ENCODE peak calls at places on chromosome 22, in ten cellular contexts. One of them, this sample, is unnamed.
A peak's percentile ranks its signal among the peaks of the same experiment; 100 is the strongest.

GRCh38 chr22:25712661-25713400 is 29.2 kb upstream of the MYO18B start:
- DNase-seq in effector memory CD4-positive, alpha-beta T cell: no peak
- DNase-seq in heart right ventricle: no peak
- DNase-seq in neuronal stem cell: no peak
- DNase-seq in upper lobe of right lung: no peak
- DNase-seq in tibial artery: no peak
- DNase-seq in stomach: no peak
- DNase-seq in pancreas: no peak
- DNase-seq in A673: no peak
- DNase-seq in heart left ventricle: no peak
- DNase-seq in this sample: no peak

GRCh38 chr22:23166841-23167610 is 13.3 kb upstream of the BCR start:
- DNase-seq in effector memory CD4-positive, alpha-beta T cell: no peak
- DNase-seq in heart right ventricle: no peak
- DNase-seq in neuronal stem cell: no peak
- DNase-seq in upper lobe of right lung: no peak
- DNase-seq in tibial artery: no peak
- DNase-seq in stomach: no peak
- DNase-seq in pancreas: no peak
- DNase-seq in A673: no peak
- DNase-seq in heart left ventricle: no peak
- DNase-seq in this sample: no peak

GRCh38 chr22:37169412-37169811 is 18.6 kb downstream of the C1QTNF6 start:
- DNase-seq in effector memory CD4-positive, alpha-beta T cell: no peak
- DNase-seq in heart right ventricle: no peak
- DNase-seq in neuronal stem cell: no peak
- DNase-seq in upper lobe of right lung: no peak
- DNase-seq in tibial artery: peak; percentile 49
- DNase-seq in stomach: no peak
- DNase-seq in pancreas: no peak
- DNase-seq in A673: no peak
- DNase-seq in heart left ventricle: peak; percentile 6
- DNase-seq in this sample: peak; percentile 13

GRCh38 chr22:19195796-19196731 is 17.5 kb upstream of the SLC25A1 start:
- DNase-seq in effector memory CD4-positive, alpha-beta T cell: no peak
- DNase-seq in heart right ventricle: no peak
- DNase-seq in neuronal stem cell: no peak
- DNase-seq in upper lobe of right lung: no peak
- DNase-seq in tibial artery: no peak
- DNase-seq in stomach: no peak
- DNase-seq in pancreas: no peak
- DNase-seq in A673: no peak
- DNase-seq in heart left ventricle: no peak
- DNase-seq in this sample: no peak

GRCh38 chr22:20587206-20587958 is 80.0 kb downstream of the MED15 start:
- DNase-seq in effector memory CD4-positive, alpha-beta T cell: no peak
- DNase-seq in heart right ventricle: no peak
- DNase-seq in neuronal stem cell: no peak
- DNase-seq in upper lobe of right lung: no peak
- DNase-seq in tibial artery: no peak
- DNase-seq in stomach: no peak
- DNase-seq in pancreas: no peak
- DNase-seq in A673: no peak
- DNase-seq in heart left ventricle: no peak
- DNase-seq in this sample: no peak

GRCh38 chr22:17984114-17984513 is 40.2 kb downstream of the MICAL3 start:
- DNase-seq in effector memory CD4-positive, alpha-beta T cell: no peak
- DNase-seq in heart right ventricle: no peak
- DNase-seq in neuronal stem cell: no peak
- DNase-seq in upper lobe of right lung: no peak
- DNase-seq in tibial artery: no peak
- DNase-seq in stomach: no peak
- DNase-seq in pancreas: no peak
- DNase-seq in A673: no peak
- DNase-seq in heart left ventricle: no peak
- DNase-seq in this sample: no peak

GRCh38 chr22:37228106-37229011 is 15.7 kb downstream of the RAC2 start:
- DNase-seq in effector memory CD4-positive, alpha-beta T cell: no peak
- DNase-seq in heart right ventricle: peak; percentile 20
- DNase-seq in neuronal stem cell: no peak
- DNase-seq in upper lobe of right lung: no peak
- DNase-seq in tibial artery: no peak
- DNase-seq in stomach: no peak
- DNase-seq in pancreas: no peak
- DNase-seq in A673: no peak
- DNase-seq in heart left ventricle: peak; percentile 42
- DNase-seq in this sample: peak; percentile 86

GRCh38 chr22:39984006-39984405 is 10.7 kb upstream of the FAM83F start:
- DNase-seq in effector memory CD4-positive, alpha-beta T cell: no peak
- DNase-seq in heart right ventricle: no peak
- DNase-seq in neuronal stem cell: no peak
- DNase-seq in upper lobe of right lung: peak; percentile 6
- DNase-seq in tibial artery: no peak
- DNase-seq in stomach: no peak
- DNase-seq in pancreas: no peak
- DNase-seq in A673: no peak
- DNase-seq in heart left ventricle: no peak
- DNase-seq in this sample: no peak

GRCh38 chr22:38172016-38172431 is 9.6 kb downstream of the PLA2G6 start:
- DNase-seq in effector memory CD4-positive, alpha-beta T cell: no peak
- DNase-seq in heart right ventricle: no peak
- DNase-seq in neuronal stem cell: no peak
- DNase-seq in upper lobe of right lung: no peak
- DNase-seq in tibial artery: peak; percentile 32
- DNase-seq in stomach: no peak
- DNase-seq in pancreas: no peak
- DNase-seq in A673: no peak
- DNase-seq in heart left ventricle: no peak
- DNase-seq in this sample: no peak

GRCh38 chr22:35783943-35784614 is 66.4 kb downstream of the APOL5 start:
- DNase-seq in effector memory CD4-positive, alpha-beta T cell: no peak
- DNase-seq in heart right ventricle: no peak
- DNase-seq in neuronal stem cell: no peak
- DNase-seq in upper lobe of right lung: no peak
- DNase-seq in tibial artery: no peak
- DNase-seq in stomach: no peak
- DNase-seq in pancreas: no peak
- DNase-seq in A673: no peak
- DNase-seq in heart left ventricle: no peak
- DNase-seq in this sample: no peak

GRCh38 chr22:40631925-40632324 is 4.6 kb downstream of the MRTFA start:
- DNase-seq in effector memory CD4-positive, alpha-beta T cell: no peak
- DNase-seq in heart right ventricle: no peak
- DNase-seq in neuronal stem cell: no peak
- DNase-seq in upper lobe of right lung: no peak
- DNase-seq in tibial artery: peak; percentile 13
- DNase-seq in stomach: no peak
- DNase-seq in pancreas: no peak
- DNase-seq in A673: no peak
- DNase-seq in heart left ventricle: no peak
- DNase-seq in this sample: no peak

GRCh38 chr22:43370045-43370444 is 26.9 kb upstream of the SCUBE1 start:
- DNase-seq in effector memory CD4-positive, alpha-beta T cell: no peak
- DNase-seq in heart right ventricle: no peak
- DNase-seq in neuronal stem cell: no peak
- DNase-seq in upper lobe of right lung: no peak
- DNase-seq in tibial artery: no peak
- DNase-seq in stomach: no peak
- DNase-seq in pancreas: no peak
- DNase-seq in A673: no peak
- DNase-seq in heart left ventricle: no peak
- DNase-seq in this sample: no peak

GRCh38 chr22:43363580-43364435 is 20.6 kb upstream of the SCUBE1 start:
- DNase-seq in effector memory CD4-positive, alpha-beta T cell: no peak
- DNase-seq in heart right ventricle: no peak
- DNase-seq in neuronal stem cell: peak; percentile 87
- DNase-seq in upper lobe of right lung: no peak
- DNase-seq in tibial artery: no peak
- DNase-seq in stomach: no peak
- DNase-seq in pancreas: no peak
- DNase-seq in A673: no peak
- DNase-seq in heart left ventricle: no peak
- DNase-seq in this sample: no peak

DNA sequence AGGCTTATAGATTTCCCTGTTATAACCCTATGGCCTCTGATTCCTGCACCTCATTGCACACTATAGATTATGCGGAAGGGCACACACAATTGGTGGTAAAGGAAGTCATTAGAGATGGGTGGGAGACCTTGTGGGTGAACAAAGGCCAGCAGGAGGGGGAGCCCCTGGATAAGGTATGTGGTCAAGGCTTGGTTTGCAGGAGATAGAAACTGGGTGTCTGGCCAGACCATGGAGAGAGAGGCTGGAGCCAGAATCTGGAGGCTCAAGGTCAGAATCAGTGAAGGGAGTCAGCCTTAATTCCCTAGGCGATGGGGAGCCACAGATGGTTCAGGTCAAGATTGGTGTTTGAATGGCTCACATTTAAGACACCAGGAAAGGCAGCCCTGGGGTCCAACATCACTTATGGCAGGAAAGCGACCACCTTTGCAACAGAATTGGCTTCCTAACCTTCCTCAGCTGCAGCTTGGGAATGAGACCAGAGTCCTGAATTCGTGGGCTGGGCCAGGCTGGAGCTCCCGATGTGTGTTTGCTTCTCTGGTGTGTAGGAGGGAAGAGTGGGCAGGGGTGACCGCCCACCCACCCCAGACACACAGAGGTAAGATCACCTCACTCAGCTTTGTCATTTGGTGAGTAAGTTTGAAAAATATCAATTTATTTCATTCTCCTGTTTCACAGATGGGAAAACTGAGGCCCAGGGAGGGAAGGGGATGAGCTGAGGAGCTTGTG is 22.7 kb upstream of the SCUBE1 start:
- DNase-seq in effector memory CD4-positive, alpha-beta T cell: no peak
- DNase-seq in heart right ventricle: no peak
- DNase-seq in neuronal stem cell: no peak
- DNase-seq in upper lobe of right lung: no peak
- DNase-seq in tibial artery: no peak
- DNase-seq in stomach: no peak
- DNase-seq in pancreas: no peak
- DNase-seq in A673: no peak
- DNase-seq in heart left ventricle: no peak
- DNase-seq in this sample: no peak
- H3K36me3 ChIP-seq in effector memory CD4-positive, alpha-beta T cell: no peaks in the 10 kb centered on the region
- H3K36me3 ChIP-seq in heart right ventricle: no peaks in the 10 kb centered on the region
- H3K36me3 ChIP-seq in neuronal stem cell: no peaks in the 10 kb centered on the region
- H3K36me3 ChIP-seq in upper lobe of right lung: no peaks in the 10 kb centered on the region
- H3K36me3 ChIP-seq in tibial artery: no peaks in the 10 kb centered on the region
- H3K36me3 ChIP-seq in stomach: no peaks in the 10 kb centered on the region
- H3K36me3 ChIP-seq in pancreas: no peaks in the 10 kb centered on the region
- H3K36me3 ChIP-seq in A673: no peaks in the 10 kb centered on the region
- H3K36me3 ChIP-seq in heart left ventricle: no peaks in the 10 kb centered on the region
- H3K36me3 ChIP-seq in this sample: no peaks in the 10 kb centered on the region

DNA sequence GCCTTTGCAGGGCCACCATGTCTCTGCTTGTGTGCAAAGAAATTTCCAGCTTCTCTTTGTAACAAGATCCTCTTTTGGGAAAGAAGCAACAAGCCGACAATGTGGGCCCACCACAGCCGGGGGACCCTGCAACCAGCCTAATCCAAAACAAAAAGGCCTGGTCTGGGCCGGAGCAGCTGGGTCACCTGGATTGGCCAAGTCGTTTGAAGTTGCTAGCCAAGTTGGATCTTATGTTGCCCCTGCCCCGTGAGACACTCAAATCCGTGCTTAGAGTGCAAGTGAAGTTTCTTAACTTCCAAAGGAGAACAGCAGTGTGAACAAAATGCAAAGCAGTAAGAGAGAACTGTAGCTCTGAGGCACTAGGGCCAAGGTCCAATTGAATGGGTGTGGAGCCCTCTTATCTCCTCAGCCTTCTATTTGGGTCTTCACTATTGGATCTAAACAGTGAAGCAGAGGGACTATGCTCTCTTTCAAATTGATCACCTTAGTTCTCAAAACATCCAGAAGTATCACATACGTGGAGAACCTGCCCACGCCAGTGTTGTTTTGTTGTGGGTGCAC is 49.7 kb downstream of the C22orf31 start:
- DNase-seq in effector memory CD4-positive, alpha-beta T cell: no peak
- DNase-seq in heart right ventricle: no peak
- DNase-seq in neuronal stem cell: no peak
- DNase-seq in upper lobe of right lung: no peak
- DNase-seq in tibial artery: no peak
- DNase-seq in stomach: no peak
- DNase-seq in pancreas: no peak
- DNase-seq in A673: no peak
- DNase-seq in heart left ventricle: no peak
- DNase-seq in this sample: no peak
- H3K4me1 ChIP-seq in effector memory CD4-positive, alpha-beta T cell: no peaks in the 10 kb centered on the region
- H3K4me1 ChIP-seq in heart right ventricle: peaks cover 44% of the 10 kb centered on the region
- H3K4me1 ChIP-seq in neuronal stem cell: peaks cover 11% of the 10 kb centered on the region
- H3K4me1 ChIP-seq in upper lobe of right lung: peaks cover 15% of the 10 kb centered on the region
- H3K4me1 ChIP-seq in tibial artery: peaks cover 43% of the 10 kb centered on the region
- H3K4me1 ChIP-seq in stomach: peaks cover 16% of the 10 kb centered on the region
- H3K4me1 ChIP-seq in pancreas: peaks cover 9% of the 10 kb centered on the region
- H3K4me1 ChIP-seq in A673: no peaks in the 10 kb centered on the region
- H3K4me1 ChIP-seq in heart left ventricle: peaks cover 12% of the 10 kb centered on the region
- H3K4me1 ChIP-seq in this sample: peaks cover 9% of the 10 kb centered on the region

DNA sequence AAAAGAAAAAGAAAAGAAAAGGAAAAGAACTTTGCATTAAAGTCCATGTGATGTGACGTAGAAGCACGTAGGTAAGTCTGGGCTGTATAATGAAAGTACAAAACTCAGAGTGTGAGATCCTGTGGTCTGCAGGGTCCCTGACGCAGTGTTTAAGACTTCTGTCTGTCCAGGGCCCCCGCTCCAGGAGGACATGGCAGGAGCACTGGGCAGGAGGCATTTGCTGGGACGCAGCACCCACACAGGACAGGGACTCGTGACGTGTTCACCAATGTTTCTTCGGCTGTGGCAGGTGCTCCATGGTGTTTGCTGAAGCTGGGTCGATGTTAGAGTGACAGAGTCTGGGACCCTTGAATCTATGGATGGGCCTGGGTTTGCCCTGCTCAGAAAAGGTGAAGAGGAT is 348.1 kb downstream of the BRD1 start:
- DNase-seq in effector memory CD4-positive, alpha-beta T cell: no peak
- DNase-seq in heart right ventricle: no peak
- DNase-seq in neuronal stem cell: no peak
- DNase-seq in upper lobe of right lung: no peak
- DNase-seq in tibial artery: no peak
- DNase-seq in stomach: no peak
- DNase-seq in pancreas: no peak
- DNase-seq in A673: no peak
- DNase-seq in heart left ventricle: no peak
- DNase-seq in this sample: no peak
- H3K9me3 ChIP-seq in effector memory CD4-positive, alpha-beta T cell: no peaks in the 10 kb centered on the region
- H3K9me3 ChIP-seq in heart right ventricle: no peaks in the 10 kb centered on the region
- H3K9me3 ChIP-seq in neuronal stem cell: no peaks in the 10 kb centered on the region
- H3K9me3 ChIP-seq in upper lobe of right lung: no peaks in the 10 kb centered on the region
- H3K9me3 ChIP-seq in tibial artery: no peaks in the 10 kb centered on the region
- H3K9me3 ChIP-seq in stomach: no peaks in the 10 kb centered on the region
- H3K9me3 ChIP-seq in pancreas: no peaks in the 10 kb centered on the region
- H3K9me3 ChIP-seq in A673: no peaks in the 10 kb centered on the region
- H3K9me3 ChIP-seq in heart left ventricle: no peaks in the 10 kb centered on the region
- H3K9me3 ChIP-seq in this sample: peaks cover 3% of the 10 kb centered on the region

DNA sequence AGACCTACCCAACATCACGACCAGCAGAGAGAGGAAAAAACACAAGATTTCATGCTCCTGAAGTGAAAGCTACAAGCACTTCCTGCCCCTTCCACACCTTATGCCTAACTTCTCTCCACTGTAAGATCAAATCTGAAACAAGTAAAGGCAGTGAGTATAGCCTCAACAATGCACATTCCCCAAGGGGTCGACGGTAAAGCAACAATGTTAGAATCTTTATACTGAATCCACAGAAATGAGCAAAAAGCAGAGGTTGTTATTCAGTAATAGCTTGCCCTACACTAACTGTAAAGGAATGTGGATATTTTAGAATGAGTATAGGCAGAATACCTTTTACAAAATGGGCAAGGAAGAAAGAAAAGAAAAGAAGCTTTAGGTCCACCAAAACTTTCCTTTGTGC is 15.6 kb downstream of the ARFGAP3 start:
- DNase-seq in effector memory CD4-positive, alpha-beta T cell: no peak
- DNase-seq in heart right ventricle: no peak
- DNase-seq in neuronal stem cell: no peak
- DNase-seq in upper lobe of right lung: no peak
- DNase-seq in tibial artery: no peak
- DNase-seq in stomach: no peak
- DNase-seq in pancreas: no peak
- DNase-seq in A673: no peak
- DNase-seq in heart left ventricle: no peak
- DNase-seq in this sample: no peak
- H3K36me3 ChIP-seq in effector memory CD4-positive, alpha-beta T cell: peaks cover 24% of the 10 kb centered on the region
- H3K36me3 ChIP-seq in heart right ventricle: no peaks in the 10 kb centered on the region
- H3K36me3 ChIP-seq in neuronal stem cell: peaks cover 3% of the 10 kb centered on the region
- H3K36me3 ChIP-seq in upper lobe of right lung: peaks cover 80% of the 10 kb centered on the region
- H3K36me3 ChIP-seq in tibial artery: peaks cover 43% of the 10 kb centered on the region
- H3K36me3 ChIP-seq in stomach: peaks cover 73% of the 10 kb centered on the region
- H3K36me3 ChIP-seq in pancreas: peaks cover 29% of the 10 kb centered on the region
- H3K36me3 ChIP-seq in A673: peaks cover 15% of the 10 kb centered on the region
- H3K36me3 ChIP-seq in heart left ventricle: peaks cover 93% of the 10 kb centered on the region
- H3K36me3 ChIP-seq in this sample: no peaks in the 10 kb centered on the region

This sample was measured in left lung.